ENCODE peak calls at places on chromosomes 12 and 14, in four cellular contexts. O, S, T and D are unnamed samples.

GRCh38 chr12:124837958-124838803 is 25.5 kb downstream of the SCARB1 start:
- DNase-seq in T (no peak), S (no peak), O (peak), D (peak)

GRCh38 chr12:124536613-124537012 is 30.8 kb downstream of the NCOR2 start:
- DNase-seq in S (no peak), O (no peak), T (no peak), D (no peak)

GRCh38 chr14:22311625-22312024 is 277.4 kb downstream of the DAD1 start:
- DNase-seq in O (no peak), T (no peak), S (no peak), D (no peak)

GRCh38 chr14:36214476-36215216 is 38.1 kb upstream of the PTCSC3 start:
- DNase-seq in S (no peak), O (no peak), T (no peak), D (no peak)

GRCh38 chr12:99984271-99985128 is at the start of gene ANKS1B:
- DNase-seq in O (no peak), S (peak), T (peak), D (peak)

GRCh38 chr12:29207120-29207519 is 58.0 kb downstream of the FAR2 start:
- DNase-seq in O (no peak), S (no peak), T (no peak), D (no peak)

GRCh38 chr14:64296561-64296960 is 2.4 kb upstream of the ESR2 start:
- DNase-seq in O (no peak), T (no peak), S (no peak), D (no peak)

GRCh38 chr12:131783915-131784541 is 44.2 kb upstream of the MMP17 start:
- DNase-seq in O (no peak), S (no peak), T (peak), D (peak)

GRCh38 chr12:110538869-110539622 is 36.9 kb downstream of the RAD9B start:
- DNase-seq in T (no peak), O (no peak), S (no peak), D (no peak)

GRCh38 chr12:108724054-108724889 is 7.0 kb downstream of the CORO1C start:
- DNase-seq in T (no peak), O (no peak), S (no peak), D (no peak)

GRCh38 chr14:104680806-104681688 is 8.4 kb upstream of the INF2 start:
- DNase-seq in O (peak), T (no peak), S (no peak), D (peak)

GRCh38 chr14:79082883-79083282 is 912.7 kb downstream of the NRXN3 start:
- DNase-seq in S (no peak), T (no peak), O (no peak), D (no peak)

GRCh38 chr14:32594766-32595165 is 265.7 kb downstream of the AKAP6 start:
- DNase-seq in S (no peak), O (no peak), T (no peak), D (no peak)

GRCh38 chr12:62600038-62600437 is 133.4 kb downstream of the MON2 start:
- DNase-seq in S (no peak), T (no peak), O (no peak), D (no peak)

GRCh38 chr12:39795481-39795880 is 175.9 kb upstream of the ABCD2 start:
- DNase-seq in O (no peak), T (no peak), S (no peak), D (no peak)

GRCh38 chr12:71556881-71557280 is 106.8 kb downstream of the ZFC3H1 start:
- DNase-seq in S (no peak), O (no peak), T (no peak), D (peak)

GRCh38 chr12:96578526-96579125 is 89.2 kb downstream of the CFAP54 start:
- DNase-seq in O (no peak), S (no peak), T (peak), D (no peak)

DNA sequence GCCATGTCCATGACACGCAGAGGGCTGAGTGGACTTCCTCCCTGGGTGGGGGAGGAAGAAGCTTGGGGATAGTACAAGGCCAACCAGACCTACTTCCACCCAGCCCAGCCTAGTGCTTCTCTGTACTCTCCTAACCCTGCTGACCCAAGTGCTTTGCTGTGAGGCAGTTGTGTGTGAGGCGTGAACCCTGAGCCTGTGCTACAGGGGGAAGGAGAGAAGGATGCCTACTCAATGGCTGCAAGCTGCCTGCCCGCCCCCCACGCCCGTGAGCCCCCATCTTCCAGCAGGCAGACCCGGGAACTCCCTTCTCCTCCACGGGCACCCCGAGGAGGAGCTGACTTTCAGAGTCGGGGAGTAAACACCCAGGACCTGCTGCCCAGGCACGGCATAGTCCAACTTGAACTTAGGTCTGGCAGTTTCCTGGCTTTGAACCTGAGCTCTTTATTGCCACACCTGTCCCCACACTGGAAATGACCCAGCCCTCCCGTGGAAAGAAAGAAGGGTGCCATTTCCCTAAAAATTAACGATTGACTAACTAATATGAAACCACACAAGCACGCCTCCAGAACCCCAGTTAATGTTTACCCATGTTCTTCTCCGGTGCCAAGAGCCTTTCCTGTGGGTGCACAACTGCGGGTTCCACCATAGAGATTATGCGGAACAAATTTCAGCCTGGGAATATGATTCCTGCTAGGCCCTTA is 10.8 kb downstream of the ALDH2 start:
- DNase-seq in O (no peak), T (no peak), S (no peak), D (no peak)
- TF ChIP-seq POLR2A in O (no peak), T (no peak), S (no peak), D (no peak)

DNA sequence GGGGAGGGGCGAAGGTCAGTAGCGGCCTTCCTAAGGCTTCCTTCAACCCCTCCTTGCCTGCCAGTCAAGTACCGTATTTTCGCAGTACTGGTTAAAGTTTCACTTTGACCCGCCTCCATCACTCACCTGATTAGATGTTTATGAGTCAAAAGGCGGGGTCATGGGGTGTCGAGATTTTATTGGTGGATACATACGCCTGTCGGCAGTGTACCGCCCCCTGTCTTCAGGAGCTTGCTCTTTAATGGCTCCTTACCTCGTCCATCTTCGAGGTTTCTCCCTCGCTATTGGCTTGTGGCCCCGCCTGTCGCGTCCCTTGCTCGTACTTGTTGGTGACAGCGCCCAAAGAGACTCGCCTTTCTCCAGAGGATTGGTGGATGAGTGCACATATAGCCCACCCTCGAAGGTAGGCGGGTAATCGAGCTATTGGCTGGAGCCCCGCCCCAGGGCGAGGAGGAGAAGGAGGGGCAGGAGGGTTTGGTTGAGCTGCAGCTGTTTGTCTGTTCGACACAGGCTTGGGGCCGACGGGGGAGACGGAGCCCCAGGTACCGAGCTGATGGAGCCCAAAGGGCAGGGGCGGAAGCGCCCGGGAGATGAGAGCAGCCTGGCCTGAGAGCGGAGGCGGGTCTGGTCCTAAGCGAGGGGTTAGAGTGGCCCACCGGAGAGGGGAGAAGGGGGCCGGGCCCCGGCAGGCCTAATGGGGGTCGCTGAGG is at the start of gene RAB5B:
- DNase-seq in T (peak), O (peak), S (peak), D (peak)
- TF ChIP-seq POLR2A in T (peak), O (peak), S (peak), D (peak)

GRCh38 chr12:128803788-128804187 is 20.0 kb downstream of the SLC15A4 start:
- DNase-seq in T (no peak), S (no peak), O (no peak), D (no peak)

GRCh38 chr12:128802756-128803155 is 21.0 kb downstream of the SLC15A4 start:
- DNase-seq in S (no peak), T (no peak), O (no peak), D (no peak)

GRCh38 chr12:128800606-128801005 is 23.2 kb downstream of the SLC15A4 start:
- DNase-seq in O (no peak), S (no peak), T (no peak), D (no peak)

GRCh38 chr12:128804762-128805161 is 19.0 kb downstream of the SLC15A4 start:
- DNase-seq in T (no peak), S (no peak), O (no peak), D (no peak)

DNA sequence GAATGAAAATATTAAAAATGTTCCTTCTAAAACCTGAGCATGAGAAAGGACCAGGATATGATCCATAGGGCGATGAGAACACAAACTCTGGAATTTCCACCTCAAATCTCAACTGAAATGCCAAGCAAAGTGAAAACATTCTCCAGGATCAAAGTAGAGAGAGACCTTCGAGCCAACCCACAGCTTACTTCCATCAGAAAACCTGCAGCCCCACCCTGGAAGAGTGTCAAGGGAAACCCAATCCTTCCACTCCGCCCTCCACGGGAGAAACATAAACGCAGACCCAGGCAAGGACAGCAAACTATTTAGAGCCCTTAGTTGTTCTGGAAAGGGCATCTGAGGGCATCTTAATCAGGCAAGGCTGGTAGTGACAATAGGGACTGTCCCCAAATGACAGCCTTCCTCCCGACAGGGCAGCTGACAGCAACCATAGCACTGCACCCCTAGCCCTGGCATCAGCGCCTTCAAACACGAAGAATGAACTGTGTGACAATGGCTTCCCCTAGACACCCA is 21.8 kb downstream of the SLC15A4 start:
- DNase-seq in T (no peak), S (no peak), O (no peak), D (no peak)
- TF ChIP-seq POLR2A in T (no peak), S (no peak), O (no peak), D (no peak)

GRCh38 chr14:54396493-54397335 is at the start of gene CDKN3:
- DNase-seq in T (peak), O (peak), S (peak), D (peak)
- TF ChIP-seq POLR2A in T (peak), O (peak), S (peak), D (peak)